ENCODE peak calls at places on chromosome 6, in seven cellular contexts. I is colonic mucosa; O is heart right ventricle; E is CD8-positive, alpha-beta T cell; M is WERI-Rb-1; Z is tibial artery; S is fibroblast of pulmonary artery. P is an unnamed sample.

GRCh38 chr6:111864138-111865048 is 8.9 kb downstream of the FYN start:
- DNase-seq in I (no peak), O (no peak), E (no peak), M (no peak), Z (no peak), S (no peak), P (no peak)

GRCh38 chr6:5294392-5295211 is 33.3 kb downstream of the FARS2 start:
- DNase-seq in I (no peak), O (no peak), E (no peak), M (no peak), Z (no peak), S (no peak), P (no peak)

GRCh38 chr6:149043476-149044130 is 273.9 kb upstream of the TAB2 start:
- DNase-seq in I (no peak), O (no peak), E (no peak), M (peak; percentile 70), Z (no peak), S (no peak), P (no peak)

GRCh38 chr6:131164506-131164905 is 29.2 kb downstream of the AKAP7 start:
- DNase-seq in I (no peak), O (no peak), E (no peak), M (no peak), Z (no peak), S (peak; percentile 18), P (no peak)

GRCh38 chr6:144493035-144493910 is 208.1 kb downstream of the UTRN start:
- DNase-seq in I (no peak), O (no peak), E (no peak), M (no peak), Z (no peak), S (peak; percentile 38), P (no peak)

GRCh38 chr6:89707766-89708165 is 69.2 kb upstream of the LYRM2 start:
- DNase-seq in I (no peak), O (no peak), E (no peak), M (no peak), Z (no peak), S (no peak), P (no peak)

GRCh38 chr6:10595731-10596664 is 74.8 kb downstream of the GCNT2 start:
- DNase-seq in I (no peak), O (no peak), E (no peak), M (no peak), Z (no peak), S (no peak), P (peak; percentile 29)

GRCh38 chr6:150302801-150303138 is 66.0 kb upstream of the IYD start:
- DNase-seq in I (peak; percentile 46), O (no peak), E (no peak), M (no peak), Z (no peak), S (no peak), P (no peak)

GRCh38 chr6:75830959-75831885 is 82.2 kb downstream of the MYO6 start:
- DNase-seq in I (no peak), O (no peak), E (no peak), M (no peak), Z (no peak), S (peak; percentile 9), P (peak; percentile 47)

GRCh38 chr6:168301648-168302398 is 17.8 kb downstream of the DACT2 start:
- DNase-seq in I (peak; percentile 55), O (no peak), E (no peak), M (no peak), Z (peak; percentile 46), S (no peak), P (no peak)

GRCh38 chr6:114100421-114100820 is 129.5 kb upstream of the HDAC2 start:
- DNase-seq in I (no peak), O (no peak), E (no peak), M (no peak), Z (no peak), S (peak; percentile 21), P (peak; percentile 19)

GRCh38 chr6:24861934-24862333 is 63.2 kb upstream of the ARMH2 start:
- DNase-seq in I (no peak), O (no peak), E (no peak), M (no peak), Z (no peak), S (no peak), P (no peak)

GRCh38 chr6:78746457-78746856 is 120.9 kb upstream of the IRAK1BP1 start:
- DNase-seq in I (no peak), O (no peak), E (no peak), M (no peak), Z (no peak), S (peak; percentile 16), P (peak; percentile 32)

GRCh38 chr6:112221561-112221960 is 32.8 kb downstream of the LAMA4 start:
- DNase-seq in I (no peak), O (no peak), E (no peak), M (no peak), Z (no peak), S (no peak), P (no peak)

GRCh38 chr6:148944608-148945007 is 197.8 kb downstream of the UST start:
- DNase-seq in I (no peak), O (no peak), E (no peak), M (no peak), Z (no peak), S (no peak), P (no peak)

GRCh38 chr6:105839266-105839665 is 246.9 kb upstream of the PRDM1 start:
- DNase-seq in I (no peak), O (no peak), E (no peak), M (no peak), Z (no peak), S (no peak), P (no peak)

GRCh38 chr6:474454-475185 is 83.1 kb downstream of the IRF4 start:
- DNase-seq in I (no peak), O (no peak), E (peak; percentile 66), M (no peak), Z (no peak), S (peak; percentile 4), P (no peak)

GRCh38 chr6:57078808-57079207 is 11.2 kb upstream of the ZNF451 start:
- DNase-seq in I (no peak), O (no peak), E (no peak), M (no peak), Z (no peak), S (no peak), P (no peak)
- H3K4me3 ChIP-seq in I (no peak overlapping the region), O (no peak overlapping the region), E (no peak overlapping the region), M (no peak overlapping the region), Z (no peak overlapping the region), S (no peak overlapping the region), P (no peak overlapping the region)

GRCh38 chr6:31477521-31477920 is 20.4 kb upstream of the MICB start:
- DNase-seq in I (no peak), O (no peak), E (no peak), M (no peak), Z (no peak), S (no peak), P (no peak)

GRCh38 chr6:31478186-31478950 is 19.6 kb upstream of the MICB start:
- DNase-seq in I (no peak), O (no peak), E (no peak), M (no peak), Z (no peak), S (no peak), P (no peak)

GRCh38 chr6:31473780-31474725 is 23.9 kb upstream of the MICB start:
- DNase-seq in I (no peak), O (no peak), E (no peak), M (no peak), Z (no peak), S (peak; percentile 26), P (peak; percentile 49)

GRCh38 chr6:31474871-31475286 is 23.1 kb upstream of the MICB start:
- DNase-seq in I (no peak), O (no peak), E (peak; percentile 40), M (peak; percentile 56), Z (no peak), S (no peak), P (no peak)

GRCh38 chr6:31476515-31477139 is 21.3 kb upstream of the MICB start:
- DNase-seq in I (no peak), O (no peak), E (no peak), M (no peak), Z (no peak), S (no peak), P (no peak)
- TF ChIP-seq CTCF in I (no peak), O (no peak), E (no peak), M (peak; percentile 31), Z (no peak), S (no peak), P (no peak)

GRCh38 chr6:137076277-137077068 is 31.7 kb upstream of the IL20RA start:
- DNase-seq in I (peak; percentile 81), O (peak; percentile 69), E (peak; percentile 52), M (peak; percentile 79), Z (peak; percentile 75), S (peak; percentile 74), P (peak; percentile 59)
- H3K4me3 ChIP-seq in I (no peak overlapping the region), O (no peak overlapping the region), E (no peak overlapping the region), M (no peak overlapping the region), Z (no peak overlapping the region), S (no peak overlapping the region), P (no peak overlapping the region)

DNA sequence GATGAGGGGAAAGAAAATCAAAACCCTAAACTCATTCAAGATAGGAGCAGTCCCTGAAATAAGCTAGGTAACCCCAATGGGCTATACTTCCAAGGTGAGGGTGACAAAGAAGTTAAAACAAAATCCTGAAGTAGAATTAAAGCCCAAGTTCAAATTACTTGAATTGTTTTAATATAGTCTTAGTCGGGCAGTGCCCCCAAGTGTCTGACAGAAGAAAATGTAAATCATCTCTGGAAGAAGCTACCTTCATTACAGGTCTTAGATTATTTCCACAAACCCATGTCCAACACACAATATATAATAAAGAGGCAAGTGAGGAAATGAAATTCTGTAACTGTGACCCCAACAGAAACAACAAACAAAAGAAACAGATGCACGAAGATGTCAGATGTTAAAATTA is 36.8 kb upstream of the L3MBTL3 start:
- DNase-seq in I (no peak), O (no peak), E (no peak), M (no peak), Z (no peak), S (peak; percentile 23), P (peak; percentile 3)
- TF ChIP-seq CTCF in I (no peak), O (no peak), E (no peak), M (no peak), Z (no peak), S (peak; percentile 23), P (no peak)